ENCODE peak calls at places on chromosome 3, in nine cellular contexts. One of them, this sample, is unnamed.

GRCh38 chr3:71602256-71602655 is 18.7 kb upstream of the FOXP1 start:
- DNase-seq in cardiac fibroblast: no peak
- DNase-seq in HFF-Myc: no peak
- DNase-seq in fibroblast of mammary gland: no peak
- DNase-seq in cardiac muscle cell: no peak
- DNase-seq in ovary: no peak
- DNase-seq in CD8-positive, alpha-beta T cell: no peak
- DNase-seq in PC-3: no peak
- DNase-seq in right atrium auricular region: no peak
- DNase-seq in this sample: no peak

GRCh38 chr3:151403246-151403645 is 18.7 kb upstream of the P2RY12 start:
- DNase-seq in ovary: no peak
- DNase-seq in fibroblast of mammary gland: peak; percentile 82
- DNase-seq in cardiac muscle cell: no peak
- DNase-seq in CD8-positive, alpha-beta T cell: no peak
- DNase-seq in cardiac fibroblast: peak; percentile 78
- DNase-seq in HFF-Myc: peak; percentile 50
- DNase-seq in right atrium auricular region: no peak
- DNase-seq in PC-3: peak; percentile 15
- DNase-seq in this sample: no peak

GRCh38 chr3:9903238-9903624 is 583 bp downstream of the IL17RE start:
- DNase-seq in PC-3: peak; percentile 54
- DNase-seq in right atrium auricular region: no peak
- DNase-seq in cardiac fibroblast: no peak
- DNase-seq in CD8-positive, alpha-beta T cell: no peak
- DNase-seq in ovary: no peak
- DNase-seq in fibroblast of mammary gland: peak; percentile 60
- DNase-seq in cardiac muscle cell: no peak
- DNase-seq in HFF-Myc: no peak
- DNase-seq in this sample: no peak

GRCh38 chr3:23256741-23257435 is 53.8 kb downstream of the UBE2E2 start:
- DNase-seq in CD8-positive, alpha-beta T cell: no peak
- DNase-seq in HFF-Myc: no peak
- DNase-seq in fibroblast of mammary gland: no peak
- DNase-seq in cardiac fibroblast: no peak
- DNase-seq in PC-3: no peak
- DNase-seq in ovary: no peak
- DNase-seq in cardiac muscle cell: no peak
- DNase-seq in right atrium auricular region: no peak
- DNase-seq in this sample: no peak

GRCh38 chr3:130393594-130393993 is 48.1 kb downstream of the COL6A5 start:
- DNase-seq in right atrium auricular region: no peak
- DNase-seq in CD8-positive, alpha-beta T cell: no peak
- DNase-seq in cardiac muscle cell: peak; percentile 68
- DNase-seq in ovary: no peak
- DNase-seq in cardiac fibroblast: no peak
- DNase-seq in fibroblast of mammary gland: no peak
- DNase-seq in HFF-Myc: no peak
- DNase-seq in PC-3: no peak
- DNase-seq in this sample: no peak

GRCh38 chr3:69240651-69241578 is 118.5 kb upstream of the LMOD3 start:
- DNase-seq in fibroblast of mammary gland: no peak
- DNase-seq in HFF-Myc: no peak
- DNase-seq in CD8-positive, alpha-beta T cell: no peak
- DNase-seq in cardiac fibroblast: peak; percentile 50
- DNase-seq in PC-3: no peak
- DNase-seq in ovary: no peak
- DNase-seq in cardiac muscle cell: peak; percentile 80
- DNase-seq in right atrium auricular region: no peak
- DNase-seq in this sample: no peak

GRCh38 chr3:149258298-149258697 is 36.7 kb upstream of the CP start:
- DNase-seq in ovary: no peak
- DNase-seq in fibroblast of mammary gland: no peak
- DNase-seq in HFF-Myc: no peak
- DNase-seq in PC-3: no peak
- DNase-seq in CD8-positive, alpha-beta T cell: no peak
- DNase-seq in cardiac muscle cell: peak; percentile 48
- DNase-seq in right atrium auricular region: no peak
- DNase-seq in cardiac fibroblast: peak; percentile 45
- DNase-seq in this sample: no peak

GRCh38 chr3:187850256-187851010 is 105.2 kb upstream of the BCL6 start:
- DNase-seq in cardiac fibroblast: peak; percentile 10
- DNase-seq in ovary: peak; percentile 38
- DNase-seq in fibroblast of mammary gland: no peak
- DNase-seq in CD8-positive, alpha-beta T cell: no peak
- DNase-seq in PC-3: no peak
- DNase-seq in HFF-Myc: no peak
- DNase-seq in cardiac muscle cell: no peak
- DNase-seq in right atrium auricular region: no peak
- DNase-seq in this sample: no peak

GRCh38 chr3:89571707-89572106 is 464.3 kb downstream of the EPHA3 start:
- DNase-seq in PC-3: no peak
- DNase-seq in cardiac muscle cell: peak; percentile 4
- DNase-seq in fibroblast of mammary gland: no peak
- DNase-seq in cardiac fibroblast: peak; percentile 59
- DNase-seq in CD8-positive, alpha-beta T cell: no peak
- DNase-seq in ovary: peak; percentile 25
- DNase-seq in HFF-Myc: no peak
- DNase-seq in right atrium auricular region: no peak
- DNase-seq in this sample: no peak

GRCh38 chr3:25592510-25592968 is 72.2 kb downstream of the TOP2B start:
- DNase-seq in fibroblast of mammary gland: peak; percentile 84
- DNase-seq in cardiac muscle cell: peak; percentile 70
- DNase-seq in HFF-Myc: no peak
- DNase-seq in cardiac fibroblast: peak; percentile 74
- DNase-seq in ovary: peak; percentile 43
- DNase-seq in right atrium auricular region: peak; percentile 84
- DNase-seq in CD8-positive, alpha-beta T cell: no peak
- DNase-seq in PC-3: peak; percentile 31
- DNase-seq in this sample: no peak

GRCh38 chr3:71722693-71723092 is 2.5 kb downstream of the EIF4E3 start:
- DNase-seq in ovary: no peak
- DNase-seq in HFF-Myc: no peak
- DNase-seq in fibroblast of mammary gland: no peak
- DNase-seq in CD8-positive, alpha-beta T cell: no peak
- DNase-seq in PC-3: no peak
- DNase-seq in right atrium auricular region: no peak
- DNase-seq in cardiac muscle cell: no peak
- DNase-seq in cardiac fibroblast: no peak
- DNase-seq in this sample: no peak

GRCh38 chr3:85589145-85589544 is 630.4 kb downstream of the CADM2 start:
- DNase-seq in PC-3: peak; percentile 60
- DNase-seq in HFF-Myc: peak; percentile 36
- DNase-seq in right atrium auricular region: no peak
- DNase-seq in fibroblast of mammary gland: peak; percentile 41
- DNase-seq in cardiac muscle cell: no peak
- DNase-seq in CD8-positive, alpha-beta T cell: no peak
- DNase-seq in cardiac fibroblast: no peak
- DNase-seq in ovary: no peak
- DNase-seq in this sample: no peak

GRCh38 chr3:42610978-42611377 is 10.5 kb downstream of the NKTR start:
- DNase-seq in ovary: no peak
- DNase-seq in fibroblast of mammary gland: peak; percentile 16
- DNase-seq in HFF-Myc: no peak
- DNase-seq in right atrium auricular region: no peak
- DNase-seq in cardiac fibroblast: no peak
- DNase-seq in cardiac muscle cell: no peak
- DNase-seq in PC-3: no peak
- DNase-seq in CD8-positive, alpha-beta T cell: no peak
- DNase-seq in this sample: no peak

GRCh38 chr3:196894557-196895295 is 27.0 kb downstream of the SENP5 start:
- DNase-seq in ovary: no peak
- DNase-seq in fibroblast of mammary gland: no peak
- DNase-seq in CD8-positive, alpha-beta T cell: no peak
- DNase-seq in right atrium auricular region: no peak
- DNase-seq in cardiac fibroblast: no peak
- DNase-seq in cardiac muscle cell: no peak
- DNase-seq in HFF-Myc: no peak
- DNase-seq in PC-3: no peak
- DNase-seq in this sample: no peak

GRCh38 chr3:136074546-136074945 is 109.0 kb downstream of the PPP2R3A start:
- DNase-seq in cardiac fibroblast: peak; percentile 34
- DNase-seq in right atrium auricular region: no peak
- DNase-seq in fibroblast of mammary gland: peak; percentile 56
- DNase-seq in PC-3: peak; percentile 8
- DNase-seq in HFF-Myc: no peak
- DNase-seq in CD8-positive, alpha-beta T cell: no peak
- DNase-seq in cardiac muscle cell: no peak
- DNase-seq in ovary: no peak
- DNase-seq in this sample: no peak

GRCh38 chr3:74906181-74906580 is 291.7 kb upstream of the CNTN3 start:
- DNase-seq in CD8-positive, alpha-beta T cell: no peak
- DNase-seq in ovary: no peak
- DNase-seq in cardiac muscle cell: no peak
- DNase-seq in fibroblast of mammary gland: no peak
- DNase-seq in HFF-Myc: no peak
- DNase-seq in cardiac fibroblast: no peak
- DNase-seq in PC-3: no peak
- DNase-seq in right atrium auricular region: no peak
- DNase-seq in this sample: no peak

GRCh38 chr3:37086918-37087317 is 87.5 kb downstream of the LRRFIP2 start:
- DNase-seq in HFF-Myc: no peak
- DNase-seq in right atrium auricular region: no peak
- DNase-seq in cardiac fibroblast: no peak
- DNase-seq in cardiac muscle cell: no peak
- DNase-seq in CD8-positive, alpha-beta T cell: no peak
- DNase-seq in PC-3: peak; percentile 15
- DNase-seq in fibroblast of mammary gland: peak; percentile 30
- DNase-seq in ovary: no peak
- DNase-seq in this sample: no peak

GRCh38 chr3:50519471-50520089 is 16.1 kb upstream of the CACNA2D2 start:
- DNase-seq in HFF-Myc: no peak
- DNase-seq in fibroblast of mammary gland: peak; percentile 31
- DNase-seq in CD8-positive, alpha-beta T cell: peak; percentile 73
- DNase-seq in right atrium auricular region: peak; percentile 71
- DNase-seq in ovary: peak; percentile 60
- DNase-seq in cardiac fibroblast: peak; percentile 45
- DNase-seq in cardiac muscle cell: peak; percentile 79
- DNase-seq in PC-3: peak; percentile 77
- DNase-seq in this sample: peak; percentile 54

GRCh38 chr3:196992461-196993065 is 23.9 kb upstream of the PIGZ start:
- DNase-seq in ovary: no peak
- DNase-seq in HFF-Myc: no peak
- DNase-seq in fibroblast of mammary gland: no peak
- DNase-seq in right atrium auricular region: no peak
- DNase-seq in cardiac muscle cell: no peak
- DNase-seq in cardiac fibroblast: no peak
- DNase-seq in CD8-positive, alpha-beta T cell: no peak
- DNase-seq in PC-3: no peak
- DNase-seq in this sample: no peak

GRCh38 chr3:57093489-57093888 is 33.0 kb downstream of the SPATA12 start:
- DNase-seq in cardiac muscle cell: no peak
- DNase-seq in CD8-positive, alpha-beta T cell: no peak
- DNase-seq in HFF-Myc: no peak
- DNase-seq in ovary: no peak
- DNase-seq in fibroblast of mammary gland: no peak
- DNase-seq in PC-3: no peak
- DNase-seq in cardiac fibroblast: no peak
- DNase-seq in right atrium auricular region: no peak
- DNase-seq in this sample: no peak
- TF ChIP-seq CTCF in cardiac muscle cell: no peak
- TF ChIP-seq CTCF in CD8-positive, alpha-beta T cell: no peak
- TF ChIP-seq CTCF in HFF-Myc: no peak
- TF ChIP-seq CTCF in ovary: no peak
- TF ChIP-seq CTCF in fibroblast of mammary gland: no peak
- TF ChIP-seq CTCF in PC-3: peak; percentile 34
- TF ChIP-seq CTCF in cardiac fibroblast: no peak
- TF ChIP-seq CTCF in right atrium auricular region: no peak
- TF ChIP-seq CTCF in this sample: no peak

GRCh38 chr3:41216422-41216821 is 17.1 kb downstream of the CTNNB1 start:
- DNase-seq in fibroblast of mammary gland: no peak
- DNase-seq in ovary: no peak
- DNase-seq in CD8-positive, alpha-beta T cell: no peak
- DNase-seq in HFF-Myc: no peak
- DNase-seq in cardiac fibroblast: no peak
- DNase-seq in cardiac muscle cell: no peak
- DNase-seq in PC-3: no peak
- DNase-seq in right atrium auricular region: no peak
- DNase-seq in this sample: no peak
- H3K4me3 ChIP-seq in fibroblast of mammary gland: no peak overlapping the region
- H3K4me3 ChIP-seq in ovary: no peak overlapping the region
- H3K4me3 ChIP-seq in CD8-positive, alpha-beta T cell: no peak overlapping the region
- H3K4me3 ChIP-seq in HFF-Myc: no peak overlapping the region
- H3K4me3 ChIP-seq in cardiac fibroblast: no peak overlapping the region
- H3K4me3 ChIP-seq in cardiac muscle cell: no peak overlapping the region
- H3K4me3 ChIP-seq in PC-3: no peak overlapping the region
- H3K4me3 ChIP-seq in right atrium auricular region: no peak overlapping the region
- H3K4me3 ChIP-seq in this sample: no peak overlapping the region

GRCh38 chr3:194424373-194424772 is 25.3 kb upstream of the GP5 start:
- DNase-seq in cardiac muscle cell: no peak
- DNase-seq in HFF-Myc: no peak
- DNase-seq in CD8-positive, alpha-beta T cell: no peak
- DNase-seq in right atrium auricular region: no peak
- DNase-seq in cardiac fibroblast: no peak
- DNase-seq in PC-3: no peak
- DNase-seq in ovary: no peak
- DNase-seq in fibroblast of mammary gland: no peak
- DNase-seq in this sample: no peak
- TF ChIP-seq CTCF in cardiac muscle cell: no peak
- TF ChIP-seq CTCF in HFF-Myc: no peak
- TF ChIP-seq CTCF in CD8-positive, alpha-beta T cell: no peak
- TF ChIP-seq CTCF in right atrium auricular region: no peak
- TF ChIP-seq CTCF in cardiac fibroblast: no peak
- TF ChIP-seq CTCF in PC-3: peak; percentile 29
- TF ChIP-seq CTCF in ovary: no peak
- TF ChIP-seq CTCF in fibroblast of mammary gland: no peak
- TF ChIP-seq CTCF in this sample: no peak

DNA sequence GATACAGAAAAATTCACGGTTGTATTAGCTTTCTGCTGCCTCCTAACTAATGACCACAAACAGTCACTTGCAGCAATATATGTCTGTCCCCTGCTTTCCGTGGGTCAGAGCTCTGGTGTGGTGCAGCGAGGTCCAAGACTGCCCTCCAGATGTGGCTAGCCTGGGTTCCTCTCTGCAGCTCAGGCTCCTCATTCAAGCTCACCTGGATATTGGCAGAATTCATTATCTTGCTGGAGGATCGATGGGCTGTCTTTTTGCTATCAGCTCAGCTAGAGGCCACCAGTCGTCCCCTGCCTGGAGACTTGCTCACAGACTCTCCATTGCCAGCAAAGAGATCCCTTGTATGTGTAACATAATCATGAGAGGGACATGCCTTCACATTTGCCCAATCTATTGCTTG is 12.8 kb upstream of the PLXNA1 start:
- DNase-seq in CD8-positive, alpha-beta T cell: no peak
- DNase-seq in fibroblast of mammary gland: no peak
- DNase-seq in right atrium auricular region: no peak
- DNase-seq in PC-3: no peak
- DNase-seq in cardiac muscle cell: no peak
- DNase-seq in cardiac fibroblast: no peak
- DNase-seq in ovary: no peak
- DNase-seq in HFF-Myc: no peak
- DNase-seq in this sample: no peak
- H3K4me3 ChIP-seq in CD8-positive, alpha-beta T cell: no peak overlapping the region
- H3K4me3 ChIP-seq in fibroblast of mammary gland: no peak overlapping the region
- H3K4me3 ChIP-seq in right atrium auricular region: no peak overlapping the region
- H3K4me3 ChIP-seq in PC-3: no peak overlapping the region
- H3K4me3 ChIP-seq in cardiac muscle cell: no peak overlapping the region
- H3K4me3 ChIP-seq in cardiac fibroblast: no peak overlapping the region
- H3K4me3 ChIP-seq in ovary: no peak overlapping the region
- H3K4me3 ChIP-seq in HFF-Myc: no peak overlapping the region
- H3K4me3 ChIP-seq in this sample: no peak overlapping the region